ENCODE peak calls at places on chromosomes 4 and X, in ten cellular contexts. R is WERI-Rb-1, L is prostate gland, H is astrocyte of the spinal cord, P is neural progenitor cell, G is tibial nerve, K is fibroblast of lung, N is ascending aorta, Q is epithelial cell of esophagus, E is uterus. W is an unnamed sample.

GRCh38 chr4:55865228-55865806 is 11.9 kb downstream of the EXOC1 start:
- DNase-seq in H (peak; percentile 73), N (no peak), L (no peak), R (no peak), G (no peak), E (no peak), Q (peak; percentile 66), P (no peak), K (peak; percentile 62), W (no peak)

GRCh38 chrX:129530410-129530809 is 7.1 kb upstream of the SMARCA1 start:
- DNase-seq in P (no peak), R (no peak), E (no peak), Q (no peak), H (no peak), K (no peak), G (no peak), L (no peak), N (no peak), W (no peak)

GRCh38 chr4:119794681-119795080 is 166.1 kb upstream of the PDE5A start:
- DNase-seq in N (no peak), Q (peak; percentile 1), K (no peak), P (no peak), E (no peak), G (no peak), L (no peak), H (no peak), R (no peak), W (no peak)

GRCh38 chrX:120759685-120760084 is 116.0 kb downstream of the CT47B1 start:
- DNase-seq in L (no peak), P (no peak), H (no peak), K (no peak), E (no peak), N (no peak), Q (no peak), G (no peak), R (no peak), W (no peak)

GRCh38 chr4:97496298-97496873 is 646.9 kb downstream of the STPG2 start:
- DNase-seq in Q (peak; percentile 87), K (no peak), R (no peak), G (no peak), N (no peak), H (peak; percentile 48), E (no peak), L (peak; percentile 28), P (peak; percentile 1), W (no peak)

GRCh38 chr4:17027495-17027894 is 129.1 kb upstream of the LDB2 start:
- DNase-seq in E (no peak), K (peak; percentile 95), P (no peak), H (peak; percentile 97), Q (peak; percentile 96), N (peak; percentile 70), L (no peak), R (no peak), G (no peak), W (no peak)

GRCh38 chr4:145934434-145935047 is 4.1 kb downstream of the ZNF827 start:
- DNase-seq in K (no peak), R (peak; percentile 60), H (no peak), P (no peak), L (no peak), N (no peak), Q (no peak), E (no peak), G (no peak), W (no peak)

GRCh38 chr4:99790796-99791617 is 25.6 kb upstream of the DAPP1 start:
- DNase-seq in L (no peak), K (peak; percentile 40), H (peak; percentile 57), E (no peak), Q (peak; percentile 78), N (no peak), G (no peak), P (no peak), R (peak; percentile 90), W (no peak)

GRCh38 chr4:2036327-2036726 is 22.8 kb upstream of the NAT8L start:
- DNase-seq in Q (no peak), H (no peak), R (peak; percentile 56), G (no peak), K (no peak), E (no peak), L (no peak), P (no peak), N (peak; percentile 25), W (no peak)

GRCh38 chr4:48944659-48945290 is 38.2 kb upstream of the OCIAD2 start:
- DNase-seq in L (no peak), E (no peak), P (peak; percentile 48), G (no peak), R (peak; percentile 30), Q (peak; percentile 80), N (no peak), H (no peak), K (no peak), W (peak; percentile 12)

GRCh38 chr4:100588076-100588475 is 70.3 kb upstream of the EMCN start:
- DNase-seq in H (no peak), E (no peak), K (no peak), R (no peak), N (no peak), Q (no peak), G (no peak), L (no peak), P (no peak), W (no peak)

GRCh38 chr4:107482546-107482945 is 237.5 kb downstream of the PAPSS1 start:
- DNase-seq in K (no peak), L (no peak), H (no peak), P (no peak), Q (peak; percentile 11), E (no peak), R (no peak), N (no peak), G (no peak), W (no peak)

DNA sequence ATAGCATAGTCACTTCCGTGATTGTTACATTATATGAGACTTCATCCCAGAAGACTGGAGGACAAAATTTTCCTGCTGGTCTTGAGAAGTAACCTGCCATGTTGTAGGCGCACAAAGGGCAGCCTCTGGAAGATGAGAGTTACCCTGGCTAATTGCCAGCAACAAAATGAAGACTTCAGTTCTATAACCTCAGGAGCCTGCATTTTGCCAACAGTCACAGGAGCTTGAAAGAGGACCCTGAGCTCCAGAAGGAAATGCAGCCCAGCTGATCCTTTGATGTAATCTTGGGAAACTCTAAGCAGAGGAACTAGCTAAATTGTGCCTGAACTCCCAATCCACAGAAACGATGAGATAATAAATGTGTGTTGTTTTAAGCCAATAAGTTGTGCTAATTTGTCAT is 89.9 kb upstream of the MAPK10 start:
- DNase-seq in E (no peak), G (no peak), K (no peak), L (no peak), R (no peak), Q (no peak), P (peak; percentile 13), H (no peak), N (no peak), W (no peak)
- TF ChIP-seq CTCF in E (no peak), G (no peak), K (no peak), L (no peak), R (no peak), Q (no peak), P (no peak), H (no peak), N (no peak), W (no peak)

GRCh38 chr4:77819409-77819835 is 254 bp upstream of the CNOT6L start:
- DNase-seq in Q (peak; percentile 34), H (peak; percentile 19), R (peak; percentile 25), N (no peak), P (no peak), E (no peak), K (no peak), G (peak; percentile 13), L (no peak), W (peak; percentile 51)

GRCh38 chr4:77819836-77820679 is 890 bp upstream of the CNOT6L start:
- DNase-seq in G (peak; percentile 86), E (peak; percentile 89), N (peak; percentile 94), K (peak; percentile 83), H (peak; percentile 84), L (peak; percentile 95), Q (peak; percentile 93), R (peak; percentile 90), P (peak; percentile 95), W (peak; percentile 90)

GRCh38 chr4:77817304-77818076 is 1.7 kb downstream of the CNOT6L start:
- DNase-seq in H (no peak), L (no peak), Q (peak; percentile 22), N (no peak), E (no peak), P (no peak), R (no peak), K (no peak), G (no peak), W (no peak)

GRCh38 chr4:77818667-77819408 is at the start of gene CNOT6L:
- DNase-seq in L (peak; percentile 61), N (peak; percentile 87), K (peak; percentile 67), P (peak; percentile 81), Q (peak; percentile 85), H (peak; percentile 74), E (peak; percentile 74), G (peak; percentile 51), R (peak; percentile 58), W (peak; percentile 64)

DNA sequence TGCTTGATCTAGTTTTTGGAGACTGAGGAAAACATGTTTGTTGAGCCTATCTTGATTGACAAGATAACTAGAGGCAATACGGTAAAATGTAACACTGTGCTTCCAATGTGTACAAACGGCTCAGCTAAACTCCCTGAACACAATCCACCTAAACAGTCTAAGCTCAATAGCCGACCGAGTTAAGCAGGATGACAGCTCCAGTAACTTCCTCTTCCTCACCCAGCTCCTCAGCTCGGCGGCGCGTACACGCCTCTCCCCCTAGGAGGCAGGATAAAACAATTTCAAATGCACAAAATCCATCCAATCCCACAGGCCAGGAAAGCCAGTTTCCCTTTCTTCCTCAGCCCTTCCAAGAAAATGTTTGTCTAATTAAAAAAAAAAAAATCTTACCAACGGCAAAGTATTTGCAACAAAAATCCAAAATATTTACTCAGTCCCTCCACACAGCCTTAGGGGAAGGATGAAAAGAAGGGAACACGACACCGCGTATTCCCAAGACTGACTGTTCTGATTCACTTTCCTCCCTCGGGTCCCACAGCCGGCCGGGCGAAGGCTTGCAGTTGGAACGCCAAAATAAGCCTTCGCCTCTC is 996 bp downstream of the CNOT6L start:
- DNase-seq in Q (peak; percentile 88), N (peak; percentile 88), H (peak; percentile 87), E (peak; percentile 62), R (peak; percentile 83), G (peak; percentile 50), L (peak; percentile 81), P (peak; percentile 81), K (peak; percentile 85), W (peak; percentile 66)
- TF ChIP-seq CTCF in Q (peak; percentile 69), N (peak; percentile 64), H (peak; percentile 59), E (peak; percentile 62), R (peak; percentile 49), G (peak; percentile 64), L (peak; percentile 29), P (peak; percentile 54), K (peak; percentile 65), W (no peak)

DNA sequence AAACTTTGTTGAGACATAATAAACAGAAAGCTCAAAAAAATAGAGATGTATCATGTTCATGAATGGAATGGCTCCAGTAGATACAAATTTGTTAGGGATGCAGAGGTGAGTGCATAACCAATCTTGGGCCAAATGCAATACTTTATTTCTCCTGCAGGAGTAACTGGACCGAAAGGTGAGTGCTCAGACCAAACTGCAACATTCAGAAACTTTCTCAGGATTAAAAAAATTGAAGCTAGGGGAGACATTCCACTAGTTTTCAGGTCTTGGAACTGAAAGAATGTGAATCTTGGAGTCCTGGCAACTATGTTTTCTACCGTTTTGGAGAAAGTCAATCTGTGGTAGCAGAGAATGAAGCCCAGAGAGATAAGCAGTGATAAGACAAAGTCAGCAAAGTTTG is 21.2 kb upstream of the LCORL start:
- DNase-seq in R (no peak), Q (no peak), H (no peak), L (no peak), K (no peak), G (no peak), P (peak; percentile 4), E (no peak), N (no peak), W (no peak)
- TF ChIP-seq CTCF in R (no peak), Q (peak; percentile 45), H (peak; percentile 32), L (no peak), K (peak; percentile 23), G (no peak), P (peak; percentile 44), E (no peak), N (no peak), W (peak; percentile 65)

GRCh38 chrX:47958943-47959342 is 44.8 kb downstream of the ZNF182 start:
- DNase-seq in H (no peak), P (no peak), G (no peak), E (no peak), L (no peak), K (no peak), R (no peak), N (no peak), Q (peak; percentile 1), W (no peak)
- TF ChIP-seq CTCF in H (no peak), P (no peak), G (no peak), E (no peak), L (no peak), K (no peak), R (peak; percentile 46), N (no peak), Q (no peak), W (no peak)

W was measured in endothelial cell.